ENCODE peak calls at places on chromosomes 13 and 19, in five cellular contexts. One of them, this sample, is unnamed.

GRCh38 chr19:35354898-35355297 is 3.4 kb upstream of the FFAR3 start:
- DNase-seq in aorta: no peak
- DNase-seq in tibial artery: no peak
- DNase-seq in NT2/D1: no peak
- DNase-seq in cardiac muscle cell: no peak
- DNase-seq in this sample: no peak

GRCh38 chr19:17671906-17672305 is 16.2 kb downstream of the UNC13A start:
- DNase-seq in aorta: no peak
- DNase-seq in cardiac muscle cell: peak
- DNase-seq in NT2/D1: peak
- DNase-seq in tibial artery: no peak
- DNase-seq in this sample: no peak

GRCh38 chr19:54551293-54551692 is 22.3 kb upstream of the LILRA2 start:
- DNase-seq in tibial artery: no peak
- DNase-seq in aorta: no peak
- DNase-seq in NT2/D1: no peak
- DNase-seq in cardiac muscle cell: no peak
- DNase-seq in this sample: no peak

GRCh38 chr19:2333027-2333806 is 4.7 kb downstream of the SPPL2B start:
- DNase-seq in cardiac muscle cell: no peak
- DNase-seq in aorta: no peak
- DNase-seq in NT2/D1: no peak
- DNase-seq in tibial artery: no peak
- DNase-seq in this sample: no peak

GRCh38 chr13:41007359-41008118 is 11.6 kb downstream of the ELF1 start:
- DNase-seq in NT2/D1: no peak
- DNase-seq in aorta: no peak
- DNase-seq in tibial artery: no peak
- DNase-seq in cardiac muscle cell: no peak
- DNase-seq in this sample: no peak

GRCh38 chr13:90627813-90628212 is 719.7 kb upstream of the MIR17HG start:
- DNase-seq in cardiac muscle cell: no peak
- DNase-seq in aorta: no peak
- DNase-seq in NT2/D1: no peak
- DNase-seq in tibial artery: no peak
- DNase-seq in this sample: no peak

GRCh38 chr19:30799854-30800755 is 427.9 kb downstream of the ZNF536 start:
- DNase-seq in tibial artery: peak
- DNase-seq in cardiac muscle cell: peak
- DNase-seq in NT2/D1: peak
- DNase-seq in aorta: no peak
- DNase-seq in this sample: no peak

GRCh38 chr19:45630463-45630862 is 8.7 kb downstream of the EML2 start:
- DNase-seq in tibial artery: no peak
- DNase-seq in aorta: no peak
- DNase-seq in NT2/D1: no peak
- DNase-seq in cardiac muscle cell: peak
- DNase-seq in this sample: no peak

GRCh38 chr13:114134111-114134943 is 1.9 kb upstream of the RASA3 start:
- DNase-seq in cardiac muscle cell: no peak
- DNase-seq in aorta: no peak
- DNase-seq in NT2/D1: no peak
- DNase-seq in tibial artery: no peak
- DNase-seq in this sample: no peak

GRCh38 chr19:41821003-41821735 is 23.3 kb downstream of the LYPD4 start:
- DNase-seq in cardiac muscle cell: peak
- DNase-seq in NT2/D1: peak
- DNase-seq in aorta: no peak
- DNase-seq in tibial artery: no peak
- DNase-seq in this sample: peak

GRCh38 chr19:18719541-18719940 is 36.1 kb downstream of the CRTC1 start:
- DNase-seq in cardiac muscle cell: no peak
- DNase-seq in aorta: no peak
- DNase-seq in tibial artery: no peak
- DNase-seq in NT2/D1: no peak
- DNase-seq in this sample: no peak

GRCh38 chr19:31138077-31138476 is 211.2 kb downstream of the TSHZ3 start:
- DNase-seq in NT2/D1: no peak
- DNase-seq in aorta: no peak
- DNase-seq in cardiac muscle cell: no peak
- DNase-seq in tibial artery: no peak
- DNase-seq in this sample: no peak

GRCh38 chr13:98571955-98572662 is 4.8 kb downstream of the STK24 start:
- DNase-seq in cardiac muscle cell: no peak
- DNase-seq in NT2/D1: no peak
- DNase-seq in tibial artery: no peak
- DNase-seq in aorta: no peak
- DNase-seq in this sample: no peak

GRCh38 chr19:35620001-35620400 is 7.5 kb downstream of the HAUS5 start:
- DNase-seq in aorta: no peak
- DNase-seq in NT2/D1: no peak
- DNase-seq in cardiac muscle cell: no peak
- DNase-seq in tibial artery: no peak
- DNase-seq in this sample: no peak

GRCh38 chr19:54452626-54453025 is 3.6 kb downstream of the LENG8 start:
- DNase-seq in cardiac muscle cell: no peak
- DNase-seq in aorta: peak
- DNase-seq in NT2/D1: no peak
- DNase-seq in tibial artery: no peak
- DNase-seq in this sample: no peak

GRCh38 chr19:16874250-16874977 is 14.4 kb upstream of the F2RL3 start:
- DNase-seq in aorta: no peak
- DNase-seq in NT2/D1: no peak
- DNase-seq in cardiac muscle cell: no peak
- DNase-seq in tibial artery: no peak
- DNase-seq in this sample: no peak

GRCh38 chr19:18123819-18124218 is 26.2 kb downstream of the MAST3 start:
- DNase-seq in tibial artery: no peak
- DNase-seq in NT2/D1: no peak
- DNase-seq in aorta: no peak
- DNase-seq in cardiac muscle cell: no peak
- DNase-seq in this sample: no peak

GRCh38 chr19:30376826-30377425 is 4.7 kb downstream of the ZNF536 start:
- DNase-seq in NT2/D1: no peak
- DNase-seq in tibial artery: peak
- DNase-seq in cardiac muscle cell: no peak
- DNase-seq in aorta: no peak
- DNase-seq in this sample: no peak

GRCh38 chr13:67275351-67275989 is 45.3 kb upstream of the PCDH9 start:
- DNase-seq in NT2/D1: no peak
- DNase-seq in aorta: no peak
- DNase-seq in cardiac muscle cell: no peak
- DNase-seq in tibial artery: no peak
- DNase-seq in this sample: no peak

GRCh38 chr13:114065926-114066774 is 66.3 kb downstream of the RASA3 start:
- DNase-seq in NT2/D1: no peak
- DNase-seq in tibial artery: no peak
- DNase-seq in aorta: peak
- DNase-seq in cardiac muscle cell: no peak
- DNase-seq in this sample: no peak

GRCh38 chr13:30734434-30734833 is 909 bp upstream of the ALOX5AP start:
- DNase-seq in aorta: no peak
- DNase-seq in NT2/D1: no peak
- DNase-seq in tibial artery: no peak
- DNase-seq in cardiac muscle cell: no peak
- DNase-seq in this sample: no peak

GRCh38 chr13:26923824-26924605 is 163.4 kb upstream of the GPR12 start:
- DNase-seq in tibial artery: no peak
- DNase-seq in NT2/D1: no peak
- DNase-seq in aorta: no peak
- DNase-seq in cardiac muscle cell: peak
- DNase-seq in this sample: no peak

GRCh38 chr19:6632002-6632621 is 37.8 kb downstream of the TNFSF14 start:
- DNase-seq in aorta: no peak
- DNase-seq in cardiac muscle cell: peak
- DNase-seq in NT2/D1: peak
- DNase-seq in tibial artery: peak
- DNase-seq in this sample: peak

GRCh38 chr13:44561352-44561751 is 14.8 kb downstream of the TSC22D1 start:
- DNase-seq in cardiac muscle cell: no peak
- DNase-seq in NT2/D1: no peak
- DNase-seq in tibial artery: no peak
- DNase-seq in aorta: no peak
- DNase-seq in this sample: no peak

GRCh38 chr19:45001087-45001739 is at the start of gene RELB:
- DNase-seq in NT2/D1: peak
- DNase-seq in tibial artery: peak
- DNase-seq in aorta: peak
- DNase-seq in cardiac muscle cell: peak
- DNase-seq in this sample: no peak

GRCh38 chr19:56116606-56117005 is 4.5 kb downstream of the ZNF787 start:
- DNase-seq in tibial artery: no peak
- DNase-seq in cardiac muscle cell: no peak
- DNase-seq in NT2/D1: no peak
- DNase-seq in aorta: no peak
- DNase-seq in this sample: no peak

GRCh38 chr13:99501952-99502310 is 659 bp downstream of the TM9SF2 start:
- DNase-seq in tibial artery: no peak
- DNase-seq in NT2/D1: no peak
- DNase-seq in cardiac muscle cell: peak
- DNase-seq in aorta: peak
- DNase-seq in this sample: no peak

GRCh38 chr19:17114414-17114831 is 38.8 kb downstream of the MYO9B start:
- DNase-seq in NT2/D1: no peak
- DNase-seq in aorta: no peak
- DNase-seq in tibial artery: no peak
- DNase-seq in cardiac muscle cell: no peak
- DNase-seq in this sample: no peak

GRCh38 chr19:2694196-2694595 is 8.3 kb downstream of the GNG7 start:
- DNase-seq in cardiac muscle cell: no peak
- DNase-seq in NT2/D1: no peak
- DNase-seq in tibial artery: no peak
- DNase-seq in aorta: no peak
- DNase-seq in this sample: no peak

DNA sequence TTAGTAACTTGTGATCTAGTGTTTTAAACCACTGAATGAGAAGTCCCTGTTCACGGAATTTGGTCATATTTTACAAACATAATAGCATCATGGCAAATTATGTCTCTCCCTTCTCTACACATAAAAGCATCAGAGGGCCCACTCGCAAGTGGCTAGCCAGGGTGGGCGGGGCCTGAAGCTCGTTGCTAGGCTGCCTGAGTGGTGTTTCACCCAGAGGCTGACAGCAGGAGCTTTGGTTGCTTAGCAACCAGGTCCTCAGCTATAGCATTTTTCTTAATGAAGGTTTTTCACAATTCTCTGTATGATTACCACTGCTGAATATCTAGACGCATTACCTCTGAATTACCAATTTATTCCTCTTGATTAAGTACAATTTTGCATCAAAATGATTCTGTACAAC is 126.5 kb downstream of the NALCN start:
- DNase-seq in tibial artery: no peak
- DNase-seq in aorta: no peak
- DNase-seq in NT2/D1: peak
- DNase-seq in cardiac muscle cell: peak
- DNase-seq in this sample: peak
- H3K4me3 ChIP-seq in tibial artery: no peak
- H3K4me3 ChIP-seq in aorta: no peak
- H3K4me3 ChIP-seq in NT2/D1: no peak
- H3K4me3 ChIP-seq in cardiac muscle cell: no peak
- H3K4me3 ChIP-seq in this sample: no peak

GRCh38 chr19:13012390-13012689 is 17.1 kb downstream of the NFIX start:
- DNase-seq in tibial artery: no peak
- DNase-seq in NT2/D1: no peak
- DNase-seq in cardiac muscle cell: no peak
- DNase-seq in aorta: no peak
- DNase-seq in this sample: no peak
- H3K4me3 ChIP-seq in tibial artery: peak
- H3K4me3 ChIP-seq in NT2/D1: no peak
- H3K4me3 ChIP-seq in cardiac muscle cell: no peak
- H3K4me3 ChIP-seq in aorta: no peak
- H3K4me3 ChIP-seq in this sample: no peak

GRCh38 chr19:20999731-21000352 is 20.6 kb upstream of the ZNF430 start:
- DNase-seq in cardiac muscle cell: peak
- DNase-seq in aorta: peak
- DNase-seq in tibial artery: peak
- DNase-seq in NT2/D1: peak
- DNase-seq in this sample: peak
- H3K4me3 ChIP-seq in cardiac muscle cell: peak
- H3K4me3 ChIP-seq in aorta: peak
- H3K4me3 ChIP-seq in tibial artery: peak
- H3K4me3 ChIP-seq in NT2/D1: peak
- H3K4me3 ChIP-seq in this sample: peak

GRCh38 chr19:4388171-4389063 is 11.9 kb downstream of the SH3GL1 start:
- DNase-seq in tibial artery: no peak
- DNase-seq in cardiac muscle cell: no peak
- DNase-seq in aorta: no peak
- DNase-seq in NT2/D1: no peak
- DNase-seq in this sample: no peak
- H3K4me3 ChIP-seq in tibial artery: no peak
- H3K4me3 ChIP-seq in cardiac muscle cell: no peak
- H3K4me3 ChIP-seq in aorta: no peak
- H3K4me3 ChIP-seq in NT2/D1: no peak
- H3K4me3 ChIP-seq in this sample: no peak

GRCh38 chr13:33115274-33115673 is 99.1 kb downstream of the KL start:
- DNase-seq in aorta: no peak
- DNase-seq in NT2/D1: no peak
- DNase-seq in cardiac muscle cell: no peak
- DNase-seq in tibial artery: no peak
- DNase-seq in this sample: no peak
- H3K4me3 ChIP-seq in aorta: no peak
- H3K4me3 ChIP-seq in NT2/D1: no peak
- H3K4me3 ChIP-seq in cardiac muscle cell: no peak
- H3K4me3 ChIP-seq in tibial artery: no peak
- H3K4me3 ChIP-seq in this sample: no peak

GRCh38 chr13:35817642-35818576 is 313.3 kb downstream of the DCLK1 start:
- DNase-seq in NT2/D1: no peak
- DNase-seq in tibial artery: no peak
- DNase-seq in aorta: no peak
- DNase-seq in cardiac muscle cell: no peak
- DNase-seq in this sample: no peak

GRCh38 chr13:35810286-35810685 is 320.9 kb downstream of the DCLK1 start:
- DNase-seq in NT2/D1: no peak
- DNase-seq in aorta: no peak
- DNase-seq in cardiac muscle cell: no peak
- DNase-seq in tibial artery: no peak
- DNase-seq in this sample: no peak

GRCh38 chr13:35814573-35814972 is 316.6 kb downstream of the DCLK1 start:
- DNase-seq in cardiac muscle cell: no peak
- DNase-seq in aorta: no peak
- DNase-seq in tibial artery: no peak
- DNase-seq in NT2/D1: no peak
- DNase-seq in this sample: no peak

GRCh38 chr13:35808846-35809245 is 322.3 kb downstream of the DCLK1 start:
- DNase-seq in cardiac muscle cell: no peak
- DNase-seq in NT2/D1: no peak
- DNase-seq in aorta: no peak
- DNase-seq in tibial artery: no peak
- DNase-seq in this sample: no peak

GRCh38 chr13:35812730-35813129 is 318.5 kb downstream of the DCLK1 start:
- DNase-seq in NT2/D1: no peak
- DNase-seq in cardiac muscle cell: no peak
- DNase-seq in tibial artery: no peak
- DNase-seq in aorta: no peak
- DNase-seq in this sample: no peak
- H3K4me3 ChIP-seq in NT2/D1: no peak
- H3K4me3 ChIP-seq in cardiac muscle cell: no peak
- H3K4me3 ChIP-seq in tibial artery: no peak
- H3K4me3 ChIP-seq in aorta: no peak
- H3K4me3 ChIP-seq in this sample: no peak